ENCODE peak calls at places on chromosomes 1 and 21, in four cellular contexts. L, N, P and W are unnamed samples.

GRCh38 chr1:156948708-156949107 is 28.3 kb downstream of the LRRC71 start:
- DNase-seq in P (no peak), L (no peak), N (peak; percentile 11), W (no peak)

GRCh38 chr1:10761503-10762152 is 34.8 kb downstream of the CASZ1 start:
- DNase-seq in N (no peak), L (no peak), P (no peak), W (no peak)

GRCh38 chr1:245704765-245705164 is 550.0 kb downstream of the KIF26B start:
- DNase-seq in N (no peak), L (peak; percentile 33), P (no peak), W (no peak)

GRCh38 chr1:27403065-27403726 is 10.8 kb downstream of the GPR3 start:
- DNase-seq in P (no peak), L (no peak), N (peak; percentile 91), W (peak; percentile 60)

GRCh38 chr1:201310986-201311355 is 27.7 kb downstream of the PKP1 start:
- DNase-seq in P (no peak), N (no peak), L (no peak), W (no peak)

GRCh38 chr1:42684139-42684538 is 1.9 kb downstream of the YBX1 start:
- DNase-seq in N (no peak), P (no peak), L (no peak), W (no peak)

GRCh38 chr1:84550826-84551225 is 23.4 kb downstream of the CTBS start:
- DNase-seq in P (no peak), L (no peak), N (no peak), W (no peak)

GRCh38 chr1:99808391-99809115 is 41.6 kb upstream of the AGL start:
- DNase-seq in N (no peak), L (peak; percentile 80), P (peak; percentile 86), W (peak; percentile 88)

GRCh38 chr1:109617291-109617801 is 2.1 kb downstream of the GNAT2 start:
- DNase-seq in N (peak; percentile 21), L (peak; percentile 72), P (peak; percentile 73), W (peak; percentile 91)

GRCh38 chr1:201053155-201053860 is 29.8 kb upstream of the KIF21B start:
- DNase-seq in L (no peak), N (no peak), P (no peak), W (no peak)

GRCh38 chr1:33219886-33220661 is 36.2 kb upstream of the ZNF362 start:
- DNase-seq in L (no peak), P (no peak), N (no peak), W (no peak)

GRCh38 chr1:3772715-3773571 is at the start of gene SMIM1:
- DNase-seq in L (no peak), P (no peak), N (no peak), W (no peak)

GRCh38 chr1:107477233-107477632 is 336.4 kb downstream of the NTNG1 start:
- DNase-seq in P (no peak), L (no peak), N (no peak), W (no peak)

GRCh38 chr21:26840912-26841311 is 4.3 kb downstream of the ADAMTS1 start:
- DNase-seq in L (no peak), P (peak; percentile 72), N (peak; percentile 89), W (no peak)

GRCh38 chr1:95012389-95012788 is 60.4 kb downstream of the ALG14 start:
- DNase-seq in P (peak; percentile 87), N (no peak), L (peak; percentile 83), W (peak; percentile 86)

GRCh38 chr1:162385702-162386101 is 4.2 kb downstream of the C1orf226 start:
- DNase-seq in L (no peak), P (no peak), N (peak; percentile 46), W (no peak)

GRCh38 chr1:39332291-39332690 is 127.8 kb downstream of the MACF1 start:
- DNase-seq in L (no peak), P (no peak), N (no peak), W (no peak)

GRCh38 chr1:119279441-119280415 is 88.9 kb upstream of the HAO2 start:
- DNase-seq in L (peak; percentile 86), N (no peak), P (no peak), W (peak; percentile 49)

GRCh38 chr1:10398278-10398733 is 558 bp upstream of the PGD start:
- DNase-seq in P (no peak), L (no peak), N (no peak), W (no peak)

GRCh38 chr1:174556392-174556791 is 108.6 kb downstream of the GPR52 start:
- DNase-seq in N (no peak), L (no peak), P (no peak), W (no peak)

GRCh38 chr1:60903591-60903990 is 178.8 kb upstream of the NFIA start:
- DNase-seq in P (no peak), L (peak; percentile 18), N (peak; percentile 85), W (peak; percentile 69)

DNA sequence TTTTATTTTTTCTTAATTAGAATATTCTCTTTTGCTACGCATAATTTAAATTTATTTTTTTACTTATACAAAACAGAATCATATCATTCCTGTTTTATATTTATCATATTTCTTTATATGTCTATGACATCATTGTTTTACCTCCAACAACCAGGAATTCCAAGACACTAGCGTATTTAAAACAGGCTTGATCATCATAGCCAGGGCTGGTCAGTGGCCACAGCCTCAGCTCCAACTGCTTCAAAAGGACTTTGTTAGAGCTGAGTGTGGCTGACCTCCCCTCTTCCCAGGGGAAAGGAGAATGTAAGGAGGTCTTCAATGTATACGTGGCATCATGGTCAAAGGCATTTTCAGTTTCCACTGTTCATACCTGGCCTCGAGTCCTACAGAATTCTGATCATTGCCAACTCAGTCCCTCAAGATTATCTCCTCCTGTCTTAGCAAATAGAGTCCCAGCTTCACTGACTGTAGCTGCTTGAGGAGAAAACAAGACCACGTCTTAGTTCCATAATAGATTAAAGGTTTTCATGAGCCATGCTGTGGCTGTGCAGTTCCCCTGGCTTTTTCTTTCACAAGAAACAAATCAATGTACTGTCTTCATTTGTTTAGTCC is 444.0 kb downstream of the PTPRC start:
- DNase-seq in N (no peak), L (no peak), P (no peak), W (no peak)
- H3K4me3 ChIP-seq in N (no peak overlapping the region), L (no peak overlapping the region), P (no peak overlapping the region), W (no peak overlapping the region)

GRCh38 chr1:159781992-159782391 is 1.2 kb downstream of the DUSP23 start:
- DNase-seq in P (no peak), L (no peak), N (no peak), W (no peak)
- H3K4me3 ChIP-seq in P (no peak overlapping the region), L (peak overlapping the region; percentile 69), N (peak overlapping the region; percentile 87), W (peak overlapping the region; percentile 65)

DNA sequence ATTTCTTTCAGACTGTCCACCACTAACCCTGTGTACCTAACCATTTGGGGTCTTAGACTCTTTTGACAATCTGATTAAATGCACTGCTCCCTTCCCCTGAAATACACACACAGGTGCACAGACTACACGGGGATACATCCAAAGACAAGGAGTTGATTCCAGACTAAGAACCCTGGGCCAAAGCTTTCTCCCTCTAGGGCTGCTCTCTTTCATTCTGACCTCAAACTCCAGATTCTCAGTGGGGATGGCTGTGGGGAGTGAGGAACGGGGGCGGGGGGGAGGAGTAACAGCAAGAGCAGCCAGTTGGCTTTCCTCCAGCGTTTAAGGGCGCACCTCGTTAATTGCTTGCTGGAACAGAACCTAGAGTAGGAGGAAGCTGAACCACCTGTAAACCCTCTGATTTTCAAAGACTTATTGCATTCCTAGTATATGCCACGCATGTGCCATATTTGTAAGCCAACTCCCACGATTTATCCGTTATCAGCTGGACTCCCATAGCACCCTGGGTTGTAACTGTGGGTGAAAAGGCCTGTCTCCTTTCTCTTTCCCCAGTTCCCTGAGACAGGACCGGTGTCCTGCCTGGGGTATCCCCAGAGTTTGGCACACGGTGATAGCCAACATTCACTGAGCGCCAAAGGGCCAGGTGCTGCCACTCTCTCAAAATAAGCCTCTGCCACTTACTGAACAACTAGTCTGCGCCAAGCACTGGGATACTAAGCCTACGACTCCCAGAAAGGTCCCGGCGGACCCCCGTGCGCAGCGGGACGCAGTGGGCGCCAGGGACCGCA is 904 bp downstream of the MTHFR start:
- DNase-seq in P (no peak), L (no peak), N (peak; percentile 76), W (peak; percentile 37)
- H3K4me3 ChIP-seq in P (peak overlapping the region; percentile 76), L (peak overlapping the region; percentile 86), N (peak overlapping the region; percentile 72), W (peak overlapping the region; percentile 83)

GRCh38 chr1:248873409-248873992 is 14.6 kb upstream of the ZNF692 start:
- DNase-seq in N (peak; percentile 97), P (peak; percentile 80), L (peak; percentile 91), W (peak; percentile 84)

GRCh38 chr1:248872752-248873408 is 14.0 kb upstream of the ZNF692 start:
- DNase-seq in N (peak; percentile 79), L (peak; percentile 39), P (no peak), W (peak; percentile 19)

GRCh38 chr1:248873993-248874671 is 15.2 kb upstream of the ZNF692 start:
- DNase-seq in L (peak; percentile 83), N (peak; percentile 86), P (no peak), W (no peak)

GRCh38 chr1:248871837-248872401 is 13.0 kb upstream of the ZNF692 start:
- DNase-seq in N (no peak), P (no peak), L (no peak), W (no peak)
- H3K4me3 ChIP-seq in N (peak overlapping the region; percentile 63), P (peak overlapping the region; percentile 33), L (no peak overlapping the region), W (peak overlapping the region; percentile 88)

GRCh38 chr1:25641931-25642611 is 25.5 kb downstream of the MAN1C1 start:
- DNase-seq in N (no peak), P (peak; percentile 5), L (peak; percentile 13), W (peak; percentile 23)
- H3K4me3 ChIP-seq in N (no peak overlapping the region), P (no peak overlapping the region), L (no peak overlapping the region), W (no peak overlapping the region)

DNA sequence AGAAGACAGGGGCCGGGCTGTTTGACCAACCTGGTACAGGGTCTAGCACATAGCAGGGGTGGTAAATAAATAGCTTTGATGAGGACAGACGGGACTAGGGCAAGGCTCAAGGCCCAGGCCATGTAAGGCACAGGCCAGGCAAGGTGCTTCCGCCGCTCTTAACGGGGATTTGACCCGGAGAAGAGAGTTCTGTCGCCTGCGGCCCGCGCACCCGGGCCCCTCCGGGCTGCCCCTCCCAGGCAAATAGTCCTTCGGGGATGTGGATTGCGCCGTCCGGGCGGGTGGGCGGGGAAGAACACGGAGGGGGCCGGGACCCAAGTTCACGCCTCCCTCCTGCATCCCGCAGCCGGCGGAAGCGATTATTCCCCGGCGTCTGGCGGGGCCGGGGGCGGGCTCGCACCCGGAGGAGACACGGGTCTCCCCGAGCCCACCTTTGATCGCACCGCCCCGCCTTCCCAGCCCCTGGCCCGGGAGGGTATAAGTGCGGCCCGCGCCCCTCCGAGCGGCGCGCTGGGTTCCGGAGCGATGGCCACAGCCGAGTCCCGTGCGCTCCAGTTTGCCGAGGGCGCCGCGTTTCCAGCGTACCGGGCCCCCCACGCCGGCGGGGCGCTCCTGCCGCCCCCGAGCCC is at the start of gene MIXL1:
- DNase-seq in P (no peak), L (no peak), N (no peak), W (no peak)
- H3K4me3 ChIP-seq in P (peak within 1 kb of the TSS; percentile 56), L (peak within 1 kb of the TSS; percentile 49), N (peak within 1 kb of the TSS; percentile 51), W (peak within 1 kb of the TSS; percentile 49)

GRCh38 chr1:37998913-37999433 is 6.3 kb downstream of the FHL3 start:
- DNase-seq in L (no peak), N (peak; percentile 56), P (no peak), W (no peak)
- H3K4me3 ChIP-seq in L (no peak overlapping the region), N (no peak overlapping the region), P (no peak overlapping the region), W (no peak overlapping the region)

DNA sequence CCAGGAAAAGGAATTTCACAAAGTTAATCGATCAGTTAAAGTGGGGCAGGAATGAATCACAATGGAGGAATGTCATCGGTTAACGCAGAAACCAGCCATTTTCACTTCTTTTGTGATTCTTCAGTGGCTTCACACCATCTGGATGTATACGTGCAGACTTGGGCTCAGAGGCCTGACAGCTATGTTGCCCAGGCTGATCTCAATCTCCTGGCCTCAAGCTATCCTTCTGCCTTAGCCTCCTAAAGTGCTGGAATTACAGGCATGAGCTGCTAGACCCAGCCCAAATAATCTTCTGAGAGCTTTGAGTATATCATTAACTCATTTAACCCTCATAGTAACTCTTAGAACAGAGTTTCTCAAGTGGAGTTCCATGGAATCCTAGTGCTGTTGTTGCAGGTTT is 126.5 kb upstream of the VANGL1 start:
- DNase-seq in L (no peak), P (no peak), N (no peak), W (no peak)
- H3K4me3 ChIP-seq in L (no peak overlapping the region), P (no peak overlapping the region), N (no peak overlapping the region), W (no peak overlapping the region)